ENCODE peak calls at places on chromosomes 11 and 22, in nine cellular contexts. U, R, J, D, I, L, W, A and S are unnamed samples.

GRCh38 chr11:88064097-88064705 is 111.0 kb downstream of the RAB38 start:
- DNase-seq in R (no peak), J (no peak), L (no peak), D (no peak), W (no peak), U (no peak), I (no peak), A (no peak), S (no peak)

GRCh38 chr22:48239461-48240164 is 1477.2 kb downstream of the TBC1D22A start:
- DNase-seq in L (no peak), R (no peak), D (no peak), A (no peak), U (no peak), W (no peak), J (no peak), I (no peak), S (peak)

GRCh38 chr11:31487848-31488247 is 21.6 kb downstream of the IMMP1L start:
- DNase-seq in W (no peak), U (peak), J (peak), A (no peak), I (no peak), D (no peak), L (peak), R (no peak), S (no peak)

GRCh38 chr11:68480855-68481510 is 20.4 kb downstream of the PPP6R3 start:
- DNase-seq in D (no peak), L (no peak), I (no peak), R (no peak), J (no peak), A (no peak), W (no peak), U (no peak), S (no peak)

GRCh38 chr11:1953489-1954284 is 6.6 kb downstream of the MRPL23 start:
- DNase-seq in U (no peak), J (no peak), D (no peak), L (no peak), W (no peak), I (peak), R (no peak), A (peak), S (no peak)

GRCh38 chr22:44445731-44446130 is 52.3 kb downstream of the RTL6 start:
- DNase-seq in R (no peak), I (peak), L (no peak), J (no peak), W (no peak), U (no peak), A (no peak), D (no peak), S (no peak)

GRCh38 chr22:46974077-46974476 is 211.6 kb downstream of the TBC1D22A start:
- DNase-seq in R (no peak), D (no peak), J (no peak), U (no peak), L (no peak), A (no peak), W (no peak), I (peak), S (no peak)

GRCh38 chr11:78038697-78039313 is 15.7 kb upstream of the KCTD14 start:
- DNase-seq in L (peak), W (no peak), I (no peak), U (peak), D (peak), J (no peak), R (no peak), A (no peak), S (peak)

GRCh38 chr22:43867839-43868652 is 5.7 kb upstream of the SULT4A1 start:
- DNase-seq in U (peak), A (no peak), I (peak), J (no peak), D (peak), L (no peak), R (no peak), W (no peak), S (peak)

GRCh38 chr11:120577041-120577440 is 65.5 kb downstream of the GRIK4 start:
- DNase-seq in W (no peak), U (no peak), J (no peak), I (no peak), D (no peak), A (no peak), L (no peak), R (no peak), S (no peak)

GRCh38 chr11:66011239-66011784 is 496 bp upstream of the CST6 start:
- DNase-seq in A (no peak), I (no peak), R (no peak), W (no peak), U (no peak), L (no peak), D (no peak), J (peak), S (no peak)

GRCh38 chr11:128905345-128906184 is 14.4 kb downstream of the KCNJ5 start:
- DNase-seq in W (no peak), J (peak), D (peak), R (no peak), L (no peak), A (no peak), I (no peak), U (no peak), S (peak)
- TF ChIP-seq POLR2A in W (no peak), J (no peak), D (no peak), R (no peak), L (no peak), A (no peak), I (no peak), U (no peak), S (no peak)

GRCh38 chr11:315516-315994 is 1.7 kb downstream of the IFITM1 start:
- DNase-seq in W (no peak), R (no peak), U (no peak), A (no peak), I (peak), D (no peak), J (no peak), L (no peak), S (no peak)
- TF ChIP-seq POLR2AphosphoS5 in W (no peak), R (no peak), U (no peak), A (no peak), I (no peak), D (no peak), J (no peak), L (no peak), S (no peak)

GRCh38 chr11:36300651-36301050 is 4.6 kb downstream of the PRR5L start:
- DNase-seq in W (no peak), J (no peak), A (no peak), I (peak), L (no peak), D (peak), U (peak), R (peak), S (peak)

GRCh38 chr11:36292311-36292722 is 3.1 kb upstream of the COMMD9 start:
- DNase-seq in R (no peak), W (no peak), I (no peak), L (no peak), J (peak), U (peak), A (no peak), D (no peak), S (no peak)

GRCh38 chr11:36295926-36296325 is at the start of gene PRR5L:
- DNase-seq in A (no peak), I (no peak), D (no peak), W (no peak), J (no peak), U (no peak), L (no peak), R (no peak), S (no peak)

GRCh38 chr11:36296925-36297604 is 977 bp downstream of the PRR5L start:
- DNase-seq in A (no peak), D (peak), U (no peak), I (no peak), R (no peak), W (no peak), L (no peak), J (no peak), S (no peak)
- H3K4me3 ChIP-seq in A (no peak), D (no peak), U (no peak), I (no peak), R (no peak), W (no peak), L (no peak), J (no peak), S (no peak)

GRCh38 chr11:57321996-57322880 is 2.5 kb downstream of the TNKS1BP1 start:
- DNase-seq in R (peak), W (no peak), J (peak), I (peak), U (peak), A (peak), D (peak), L (peak), S (peak)
- TF ChIP-seq POLR2A in R (peak), W (no peak), J (no peak), I (peak), U (no peak), A (no peak), D (peak), L (no peak), S (no peak)

GRCh38 chr11:72224587-72225410 is at the start of gene INPPL1:
- DNase-seq in R (no peak), U (no peak), J (no peak), I (peak), A (no peak), L (no peak), D (peak), W (no peak), S (peak)
- TF ChIP-seq POLR2AphosphoS5 in R (peak), U (peak), J (no peak), I (no peak), A (no peak), L (no peak), D (no peak), W (no peak), S (no peak)

DNA sequence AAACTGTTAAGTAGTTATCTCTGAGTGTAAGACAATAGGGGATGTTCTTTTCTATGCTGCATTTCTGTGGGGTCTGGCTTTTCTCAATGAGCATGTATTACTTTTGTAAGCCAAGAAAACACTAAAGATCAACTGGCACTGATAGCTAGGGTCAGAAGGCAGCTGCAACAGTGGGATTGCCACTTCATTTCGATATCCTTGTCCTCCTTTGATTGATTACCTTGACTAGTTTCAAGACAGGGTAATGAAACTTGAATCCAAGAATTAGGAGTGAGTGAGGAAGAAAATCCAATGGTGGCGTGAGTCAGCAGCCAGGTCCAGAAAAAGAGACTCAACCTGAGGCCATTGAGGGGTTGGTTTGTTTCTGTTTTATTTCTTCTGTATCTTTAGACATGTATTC is 46.5 kb downstream of the FEZ1 start:
- DNase-seq in D (no peak), A (no peak), J (no peak), L (no peak), W (peak), R (no peak), U (no peak), I (no peak), S (no peak)
- H3K4me3 ChIP-seq in D (no peak), A (no peak), J (no peak), L (no peak), W (no peak), R (no peak), U (no peak), I (no peak), S (no peak)